ENCODE peak calls at places on chromosomes 6 and 20, in six cellular contexts. I is HepG2, P is MM.1S, D is OCI-LY7, U is fibroblast of lung, F is hepatocyte. A is an unnamed sample. For H3K79me2, the result is how much of the 10 kb centered on the place peaks cover.

GRCh38 chr6:81865712-81866111 is 113.2 kb upstream of the TENT5A start:
- DNase-seq in I (peak), P (no peak), D (no peak), U (peak), F (peak), A (no peak)

GRCh38 chr6:114092943-114093342 is 122.0 kb upstream of the HDAC2 start:
- DNase-seq in I (peak), P (no peak), D (no peak), U (no peak), F (no peak), A (no peak)

GRCh38 chr20:38764563-38765355 is 16.5 kb downstream of the ACTR5 start:
- DNase-seq in I (peak), P (no peak), D (no peak), U (peak), F (peak), A (no peak)

GRCh38 chr20:20371681-20372080 is 3.8 kb downstream of the INSM1 start:
- DNase-seq in I (no peak), P (no peak), D (no peak), U (no peak), F (no peak), A (no peak)

GRCh38 chr20:52047811-52048302 is 143.7 kb downstream of the ZFP64 start:
- DNase-seq in I (no peak), P (no peak), D (no peak), U (peak), F (no peak), A (no peak)

GRCh38 chr20:1327241-1327653 is 1.7 kb downstream of the SDCBP2 start:
- DNase-seq in I (no peak), P (no peak), D (no peak), U (peak), F (peak), A (no peak)

GRCh38 chr6:25485820-25486559 is 166.0 kb upstream of the SCGN start:
- DNase-seq in I (no peak), P (no peak), D (no peak), U (no peak), F (peak), A (no peak)

GRCh38 chr20:63519765-63520593 is 586 bp upstream of the PPDPF start:
- DNase-seq in I (no peak), P (no peak), D (peak), U (peak), F (peak), A (peak)

GRCh38 chr6:145214570-145214969 is 520.8 kb downstream of the EPM2A start:
- DNase-seq in I (peak), P (peak), D (peak), U (peak), F (peak), A (peak)

GRCh38 chr6:155080876-155081845 is 86.0 kb downstream of the TIAM2 start:
- DNase-seq in I (no peak), P (no peak), D (no peak), U (peak), F (no peak), A (no peak)

GRCh38 chr6:90351696-90352095 is 55.1 kb upstream of the BACH2 start:
- DNase-seq in I (no peak), P (no peak), D (no peak), U (peak), F (no peak), A (no peak)

GRCh38 chr6:129206761-129207330 is 323.9 kb downstream of the LAMA2 start:
- DNase-seq in I (no peak), P (no peak), D (no peak), U (no peak), F (no peak), A (no peak)

GRCh38 chr20:57991211-57991841 is 237.1 kb downstream of the ANKRD60 start:
- DNase-seq in I (no peak), P (no peak), D (no peak), U (peak), F (no peak), A (no peak)

GRCh38 chr6:80215063-80215462 is 108.6 kb downstream of the BCKDHB start:
- DNase-seq in I (no peak), P (no peak), D (no peak), U (no peak), F (no peak), A (no peak)

GRCh38 chr6:73923899-73924485 is 228.0 kb downstream of the CD109 start:
- DNase-seq in I (no peak), P (no peak), D (no peak), U (no peak), F (no peak), A (no peak)

GRCh38 chr6:169702640-169703246 is 817 bp downstream of the C6orf120 start:
- DNase-seq in I (peak), P (peak), D (peak), U (no peak), F (peak), A (peak)

GRCh38 chr6:148316308-148316707 is 26.3 kb upstream of the SASH1 start:
- DNase-seq in I (no peak), P (no peak), D (no peak), U (no peak), F (no peak), A (no peak)

GRCh38 chr6:153096792-153097191 is 34.3 kb downstream of the RGS17 start:
- DNase-seq in I (no peak), P (no peak), D (no peak), U (no peak), F (no peak), A (no peak)

GRCh38 chr6:111642463-111643158 is 36.9 kb upstream of the TRAF3IP2 start:
- DNase-seq in I (peak), P (peak), D (peak), U (peak), F (peak), A (peak)

GRCh38 chr20:9179193-9179802 is 110.4 kb downstream of the PLCB4 start:
- DNase-seq in I (no peak), P (no peak), D (no peak), U (peak), F (no peak), A (no peak)

GRCh38 chr6:35831257-35832007 is 26.3 kb downstream of the LHFPL5 start:
- DNase-seq in I (peak), P (no peak), D (no peak), U (no peak), F (no peak), A (no peak)

GRCh38 chr6:31336872-31337496 is 20.0 kb downstream of the HLA-B start:
- DNase-seq in I (no peak), P (no peak), D (peak), U (peak), F (no peak), A (no peak)

GRCh38 chr20:58645277-58645968 is 5.7 kb upstream of the STX16 start:
- DNase-seq in I (peak), P (no peak), D (no peak), U (peak), F (no peak), A (no peak)

GRCh38 chr20:24781061-24781980 is 167.7 kb upstream of the CST7 start:
- DNase-seq in I (peak), P (peak), D (peak), U (peak), F (peak), A (peak)

GRCh38 chr6:35178012-35178411 is 35.7 kb upstream of the SCUBE3 start:
- DNase-seq in I (no peak), P (no peak), D (no peak), U (no peak), F (no peak), A (no peak)

GRCh38 chr6:35601331-35602132 is 87.2 kb downstream of the FKBP5 start:
- DNase-seq in I (peak), P (peak), D (no peak), U (peak), F (peak), A (no peak)

GRCh38 chr20:6613280-6613861 is 154.1 kb upstream of the BMP2 start:
- DNase-seq in I (no peak), P (no peak), D (no peak), U (no peak), F (no peak), A (no peak)

GRCh38 chr6:143822584-143823024 is 20.5 kb upstream of the LTV1 start:
- DNase-seq in I (no peak), P (no peak), D (no peak), U (peak), F (no peak), A (no peak)

GRCh38 chr6:161265975-161266374 is 7.9 kb downstream of the AGPAT4 start:
- DNase-seq in I (no peak), P (no peak), D (no peak), U (no peak), F (no peak), A (no peak)

GRCh38 chr20:21583486-21584168 is 69.8 kb upstream of the NKX2-2 start:
- DNase-seq in I (no peak), P (no peak), D (no peak), U (no peak), F (no peak), A (no peak)

GRCh38 chr20:51318058-51318960 is 224.2 kb downstream of the NFATC2 start:
- DNase-seq in I (peak), P (no peak), D (peak), U (no peak), F (peak), A (peak)

GRCh38 chr6:126258150-126258549 is 81.8 kb upstream of the CENPW start:
- DNase-seq in I (no peak), P (no peak), D (no peak), U (no peak), F (no peak), A (no peak)

GRCh38 chr20:62642666-62643520 is 590 bp downstream of the SLCO4A1 start:
- DNase-seq in I (no peak), P (peak), D (peak), U (peak), F (no peak), A (peak)

GRCh38 chr6:32895006-32895345 is 41.0 kb downstream of the PSMB9 start:
- DNase-seq in I (no peak), P (no peak), D (no peak), U (no peak), F (no peak), A (peak)

DNA sequence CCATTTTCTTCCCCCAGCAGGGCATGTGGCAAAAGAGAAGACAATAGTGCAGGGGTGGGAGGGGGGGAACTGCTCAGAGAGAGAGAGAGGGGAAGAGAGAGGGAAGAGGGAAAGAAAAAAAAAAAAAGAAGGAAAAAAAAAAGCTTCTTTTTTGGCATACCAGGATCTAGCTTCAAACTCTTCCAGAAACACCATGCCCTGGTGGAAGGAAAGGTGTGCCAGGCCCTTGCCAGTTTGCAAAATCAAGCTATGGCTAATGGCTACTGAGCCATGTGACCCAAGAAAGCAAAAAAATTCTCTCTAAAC is 326 bp downstream of the ZMYND8 start:
- DNase-seq in I (no peak), P (no peak), D (no peak), U (no peak), F (no peak), A (no peak)
- H3K4me3 ChIP-seq in I (peak), P (peak), D (peak), U (peak), F (no peak), A (peak)

GRCh38 chr6:156904176-156904967 is 127.2 kb downstream of the ARID1B start:
- DNase-seq in I (no peak), P (no peak), D (no peak), U (no peak), F (no peak), A (no peak)
- H3K79me2 ChIP-seq in I (under half), P (under half), D (under half), U (under half), F (half or more), A (half or more)

DNA sequence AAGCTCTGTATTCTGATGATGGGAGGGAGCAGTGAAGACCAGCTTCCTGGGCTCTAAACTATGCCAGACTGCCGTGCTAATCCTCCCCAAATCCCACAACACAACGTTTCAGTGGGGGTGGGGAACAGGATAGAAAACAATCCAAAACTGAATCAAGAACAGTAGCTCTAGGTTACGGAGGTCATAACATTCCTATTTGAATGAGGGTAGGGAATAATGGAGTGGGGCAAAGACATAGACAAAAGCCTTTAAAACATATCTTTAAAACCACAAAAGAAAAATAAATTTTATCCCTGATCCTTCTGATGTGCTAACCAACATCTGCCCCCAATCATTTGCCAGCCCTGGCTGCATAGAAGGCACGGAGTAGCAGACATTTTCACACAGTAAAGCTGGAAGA is 7.8 kb downstream of the USP49 start:
- DNase-seq in I (no peak), P (no peak), D (no peak), U (no peak), F (no peak), A (no peak)
- H2AFZ ChIP-seq in I (no peak), P (no peak), D (no peak), U (no peak), F (no peak), A (no peak)

DNA sequence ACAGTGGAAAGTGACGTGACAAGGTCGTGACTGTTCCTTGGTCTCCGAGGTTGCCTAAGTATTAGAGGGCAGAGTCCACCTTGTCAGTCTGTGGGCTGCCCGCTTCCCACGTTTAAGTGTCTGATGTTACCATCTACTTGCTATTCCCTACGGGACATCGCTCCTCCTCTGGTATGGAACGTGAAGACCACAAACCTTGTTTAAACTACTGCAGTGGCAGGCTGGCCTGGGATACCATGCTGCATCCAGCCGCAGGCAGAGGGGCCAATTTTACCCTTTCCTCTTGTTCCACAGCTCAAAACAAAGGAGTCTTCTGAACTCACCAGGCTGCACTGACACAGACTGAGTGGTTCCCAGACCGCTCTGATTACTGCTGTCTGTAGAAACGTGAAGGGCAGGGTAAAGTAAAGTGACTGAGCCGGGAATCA is 275.9 kb downstream of the FOXC1 start:
- DNase-seq in I (no peak), P (no peak), D (no peak), U (peak), F (no peak), A (no peak)
- H3K4me3 ChIP-seq in I (no peak), P (no peak), D (no peak), U (no peak), F (no peak), A (no peak)

DNA sequence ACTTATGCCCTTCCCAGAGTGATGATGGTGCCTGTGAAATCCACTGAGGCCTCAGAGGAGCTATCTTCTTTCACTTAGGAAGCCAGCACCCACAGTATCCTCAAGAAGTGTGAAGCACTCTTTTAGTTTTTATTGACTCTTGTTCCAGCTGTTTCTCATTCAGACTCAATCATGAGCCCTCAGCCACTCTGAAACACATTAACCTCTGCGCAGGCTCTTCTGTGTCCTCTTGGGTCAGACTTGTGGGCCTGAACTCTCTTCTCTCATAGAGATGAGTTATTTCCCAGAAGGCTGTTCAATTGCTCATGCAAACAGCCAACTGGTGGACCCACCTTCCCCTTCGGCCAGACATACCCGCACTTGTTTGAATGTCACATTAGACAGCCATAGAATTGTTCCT is 27.8 kb upstream of the PREP start:
- DNase-seq in I (no peak), P (no peak), D (no peak), U (no peak), F (no peak), A (no peak)
- H3K79me2 ChIP-seq in I (under half), P (under half), D (under half), U (under half), F (under half), A (under half)

GRCh38 chr6:116057766-116058165 is 2.9 kb downstream of the FRK start:
- DNase-seq in I (no peak), P (no peak), D (no peak), U (no peak), F (no peak), A (no peak)
- H2AFZ ChIP-seq in I (no peak), P (no peak), D (no peak), U (no peak), F (no peak), A (no peak)

GRCh38 chr6:7697820-7698623 is 27.9 kb upstream of the BMP6 start:
- DNase-seq in I (peak), P (no peak), D (no peak), U (peak), F (peak), A (no peak)
- H3K4me3 ChIP-seq in I (peak), P (no peak), D (no peak), U (peak), F (no peak), A (no peak)

GRCh38 chr6:62889240-62889639 is 322.0 kb upstream of the FKBP1C start:
- DNase-seq in I (no peak), P (no peak), D (no peak), U (no peak), F (no peak), A (no peak)

GRCh38 chr6:62891065-62891647 is 320.1 kb upstream of the FKBP1C start:
- DNase-seq in I (peak), P (peak), D (peak), U (no peak), F (peak), A (peak)
- H3K79me2 ChIP-seq in I (under half), P (under half), D (under half), U (under half), F (under half), A (under half)

DNA sequence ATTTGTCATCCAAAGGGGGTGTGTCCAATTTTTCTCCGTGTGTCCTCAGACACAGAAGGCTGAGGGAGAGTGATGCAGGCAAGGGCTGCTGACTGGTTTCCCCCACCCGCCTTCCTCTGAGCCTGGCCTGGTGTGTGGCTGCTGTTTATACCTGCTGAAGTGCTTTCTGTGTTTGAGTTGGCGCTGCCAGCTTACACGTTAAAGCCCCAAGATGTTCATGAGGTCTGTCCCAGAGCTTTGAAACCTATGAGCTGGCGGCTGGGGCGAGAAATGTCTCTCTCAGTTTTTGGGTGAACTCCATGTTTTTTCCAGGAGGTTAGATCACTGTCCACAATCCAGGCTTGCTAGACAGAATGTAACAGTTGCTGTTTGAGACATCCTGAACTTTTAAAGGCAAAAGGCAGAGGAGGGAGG is 69.0 kb upstream of the CCN2 start:
- DNase-seq in I (no peak), P (no peak), D (no peak), U (peak), F (peak), A (no peak)
- H2AFZ ChIP-seq in I (peak), P (no peak), D (peak), U (peak), F (peak), A (no peak)

A was measured in Karpas-422.